ENCODE peak calls at places on chromosome 2, in four cellular contexts. One of them, this sample, is unnamed.

GRCh38 chr2:114044985-114045384 is 155.1 kb downstream of the ACTR3 start:
- DNase-seq in fibroblast of the aortic adventitia: no peak
- DNase-seq in HT-29: no peak
- DNase-seq in cardiac muscle cell: no peak
- DNase-seq in this sample: no peak

GRCh38 chr2:74374509-74375205 is 5.5 kb downstream of the DCTN1 start:
- DNase-seq in cardiac muscle cell: peak
- DNase-seq in fibroblast of the aortic adventitia: peak
- DNase-seq in HT-29: peak
- DNase-seq in this sample: peak

GRCh38 chr2:25331686-25332365 is 9.9 kb downstream of the DNMT3A start:
- DNase-seq in HT-29: no peak
- DNase-seq in cardiac muscle cell: no peak
- DNase-seq in fibroblast of the aortic adventitia: no peak
- DNase-seq in this sample: no peak

GRCh38 chr2:1778566-1778965 is 34.3 kb upstream of the PXDN start:
- DNase-seq in cardiac muscle cell: no peak
- DNase-seq in HT-29: no peak
- DNase-seq in fibroblast of the aortic adventitia: no peak
- DNase-seq in this sample: no peak

GRCh38 chr2:239190346-239190745 is 210.5 kb downstream of the HDAC4 start:
- DNase-seq in fibroblast of the aortic adventitia: no peak
- DNase-seq in cardiac muscle cell: no peak
- DNase-seq in HT-29: no peak
- DNase-seq in this sample: no peak

GRCh38 chr2:200931227-200931626 is 32.2 kb downstream of the ORC2 start:
- DNase-seq in fibroblast of the aortic adventitia: peak
- DNase-seq in HT-29: no peak
- DNase-seq in cardiac muscle cell: no peak
- DNase-seq in this sample: no peak

GRCh38 chr2:8333177-8333831 is 348.6 kb upstream of the ID2 start:
- DNase-seq in HT-29: no peak
- DNase-seq in fibroblast of the aortic adventitia: no peak
- DNase-seq in cardiac muscle cell: no peak
- DNase-seq in this sample: no peak

GRCh38 chr2:238938460-238939055 is 90.7 kb downstream of the TWIST2 start:
- DNase-seq in HT-29: no peak
- DNase-seq in cardiac muscle cell: no peak
- DNase-seq in fibroblast of the aortic adventitia: peak
- DNase-seq in this sample: no peak

GRCh38 chr2:234952270-234953115 is 676 bp downstream of the SH3BP4 start:
- DNase-seq in HT-29: peak
- DNase-seq in cardiac muscle cell: peak
- DNase-seq in fibroblast of the aortic adventitia: no peak
- DNase-seq in this sample: peak

GRCh38 chr2:134367915-134368911 is 114.3 kb downstream of the MGAT5 start:
- DNase-seq in cardiac muscle cell: no peak
- DNase-seq in fibroblast of the aortic adventitia: peak
- DNase-seq in HT-29: no peak
- DNase-seq in this sample: no peak

GRCh38 chr2:47007826-47008225 is 92.2 kb upstream of the MCFD2 start:
- DNase-seq in cardiac muscle cell: no peak
- DNase-seq in HT-29: no peak
- DNase-seq in fibroblast of the aortic adventitia: no peak
- DNase-seq in this sample: no peak

GRCh38 chr2:173957517-173957916 is 7.7 kb downstream of the SP3 start:
- DNase-seq in cardiac muscle cell: no peak
- DNase-seq in HT-29: no peak
- DNase-seq in fibroblast of the aortic adventitia: peak
- DNase-seq in this sample: no peak